ENCODE peak calls at places on chromosomes 1 and 21, in six cellular contexts. One of them, this sample, is unnamed.

GRCh38 chr1:199687321-199687720 is 340.2 kb upstream of the NR5A2 start:
- DNase-seq in breast epithelium: no peak
- DNase-seq in fibroblast of pulmonary artery: peak
- DNase-seq in stromal cell of bone marrow: no peak
- DNase-seq in AG08395: no peak
- DNase-seq in RWPE1: peak
- DNase-seq in this sample: no peak

GRCh38 chr1:6041432-6042062 is 4.1 kb upstream of the KCNAB2 start:
- DNase-seq in fibroblast of pulmonary artery: peak
- DNase-seq in breast epithelium: no peak
- DNase-seq in stromal cell of bone marrow: no peak
- DNase-seq in AG08395: peak
- DNase-seq in RWPE1: no peak
- DNase-seq in this sample: peak

GRCh38 chr21:36964832-36965719 is 1.4 kb downstream of the HLCS start:
- DNase-seq in breast epithelium: no peak
- DNase-seq in AG08395: no peak
- DNase-seq in fibroblast of pulmonary artery: no peak
- DNase-seq in stromal cell of bone marrow: no peak
- DNase-seq in RWPE1: no peak
- DNase-seq in this sample: no peak

GRCh38 chr1:67604778-67605177 is 80.2 kb upstream of the GADD45A start:
- DNase-seq in fibroblast of pulmonary artery: no peak
- DNase-seq in RWPE1: no peak
- DNase-seq in stromal cell of bone marrow: no peak
- DNase-seq in breast epithelium: no peak
- DNase-seq in AG08395: no peak
- DNase-seq in this sample: no peak

GRCh38 chr1:204145033-204145504 is 6.8 kb downstream of the ETNK2 start:
- DNase-seq in AG08395: no peak
- DNase-seq in RWPE1: peak
- DNase-seq in fibroblast of pulmonary artery: no peak
- DNase-seq in stromal cell of bone marrow: no peak
- DNase-seq in breast epithelium: no peak
- DNase-seq in this sample: no peak

GRCh38 chr1:213374369-213374768 is 323.3 kb downstream of the RPS6KC1 start:
- DNase-seq in AG08395: peak
- DNase-seq in breast epithelium: peak
- DNase-seq in stromal cell of bone marrow: peak
- DNase-seq in RWPE1: peak
- DNase-seq in fibroblast of pulmonary artery: peak
- DNase-seq in this sample: peak

GRCh38 chr1:90823686-90824085 is 106.6 kb upstream of the BARHL2 start:
- DNase-seq in fibroblast of pulmonary artery: no peak
- DNase-seq in AG08395: no peak
- DNase-seq in RWPE1: peak
- DNase-seq in breast epithelium: no peak
- DNase-seq in stromal cell of bone marrow: no peak
- DNase-seq in this sample: no peak

GRCh38 chr1:114959423-114959822 is 70.2 kb upstream of the TSHB start:
- DNase-seq in fibroblast of pulmonary artery: no peak
- DNase-seq in stromal cell of bone marrow: no peak
- DNase-seq in RWPE1: no peak
- DNase-seq in breast epithelium: no peak
- DNase-seq in AG08395: no peak
- DNase-seq in this sample: no peak

GRCh38 chr1:238384381-238384780 is 493.7 kb upstream of the ZP4 start:
- DNase-seq in breast epithelium: no peak
- DNase-seq in stromal cell of bone marrow: no peak
- DNase-seq in fibroblast of pulmonary artery: no peak
- DNase-seq in RWPE1: no peak
- DNase-seq in AG08395: no peak
- DNase-seq in this sample: no peak

GRCh38 chr1:87367549-87367948 is 38.9 kb downstream of the LMO4 start:
- DNase-seq in fibroblast of pulmonary artery: no peak
- DNase-seq in RWPE1: no peak
- DNase-seq in AG08395: no peak
- DNase-seq in stromal cell of bone marrow: no peak
- DNase-seq in breast epithelium: no peak
- DNase-seq in this sample: no peak

GRCh38 chr1:94160811-94161210 is 39.9 kb upstream of the ABCA4 start:
- DNase-seq in RWPE1: peak
- DNase-seq in AG08395: peak
- DNase-seq in breast epithelium: no peak
- DNase-seq in fibroblast of pulmonary artery: peak
- DNase-seq in stromal cell of bone marrow: peak
- DNase-seq in this sample: peak

GRCh38 chr1:162908780-162909179 is 47.8 kb upstream of the CCDC190 start:
- DNase-seq in fibroblast of pulmonary artery: peak
- DNase-seq in AG08395: peak
- DNase-seq in stromal cell of bone marrow: peak
- DNase-seq in breast epithelium: no peak
- DNase-seq in RWPE1: peak
- DNase-seq in this sample: peak

GRCh38 chr1:23798662-23799142 is 1.9 kb downstream of the GALE start:
- DNase-seq in RWPE1: no peak
- DNase-seq in AG08395: no peak
- DNase-seq in fibroblast of pulmonary artery: no peak
- DNase-seq in breast epithelium: no peak
- DNase-seq in stromal cell of bone marrow: no peak
- DNase-seq in this sample: no peak

GRCh38 chr21:37896788-37897187 is 19.5 kb downstream of the KCNJ6 start:
- DNase-seq in AG08395: no peak
- DNase-seq in RWPE1: no peak
- DNase-seq in fibroblast of pulmonary artery: no peak
- DNase-seq in stromal cell of bone marrow: no peak
- DNase-seq in breast epithelium: no peak
- DNase-seq in this sample: no peak

GRCh38 chr1:244789276-244789580 is 46.2 kb upstream of the COX20 start:
- DNase-seq in stromal cell of bone marrow: no peak
- DNase-seq in fibroblast of pulmonary artery: no peak
- DNase-seq in AG08395: no peak
- DNase-seq in breast epithelium: no peak
- DNase-seq in RWPE1: no peak
- DNase-seq in this sample: no peak

GRCh38 chr1:20124451-20125057 is 5.2 kb upstream of the PLA2G2D start:
- DNase-seq in AG08395: peak
- DNase-seq in breast epithelium: peak
- DNase-seq in fibroblast of pulmonary artery: peak
- DNase-seq in stromal cell of bone marrow: peak
- DNase-seq in RWPE1: peak
- DNase-seq in this sample: peak

GRCh38 chr21:35099310-35099709 is 50.2 kb upstream of the RUNX1 start:
- DNase-seq in fibroblast of pulmonary artery: no peak
- DNase-seq in RWPE1: no peak
- DNase-seq in stromal cell of bone marrow: no peak
- DNase-seq in breast epithelium: no peak
- DNase-seq in AG08395: no peak
- DNase-seq in this sample: no peak

GRCh38 chr1:203214889-203215288 is 14.6 kb downstream of the CHIT1 start:
- DNase-seq in RWPE1: no peak
- DNase-seq in AG08395: no peak
- DNase-seq in fibroblast of pulmonary artery: no peak
- DNase-seq in stromal cell of bone marrow: no peak
- DNase-seq in breast epithelium: no peak
- DNase-seq in this sample: no peak

GRCh38 chr1:3821004-3821933 is 25.0 kb upstream of the LRRC47 start:
- DNase-seq in stromal cell of bone marrow: no peak
- DNase-seq in RWPE1: no peak
- DNase-seq in fibroblast of pulmonary artery: no peak
- DNase-seq in AG08395: no peak
- DNase-seq in breast epithelium: no peak
- DNase-seq in this sample: no peak

GRCh38 chr1:240843798-240844197 is 231.8 kb upstream of the GREM2 start:
- DNase-seq in AG08395: no peak
- DNase-seq in RWPE1: no peak
- DNase-seq in stromal cell of bone marrow: no peak
- DNase-seq in fibroblast of pulmonary artery: no peak
- DNase-seq in breast epithelium: no peak
- DNase-seq in this sample: peak

This sample was measured in AG20443.